ENCODE peak calls at places on chromosomes 2 and 18, in five cellular contexts. F, O, N, S and D are unnamed samples. For H3K4me1, the result is how much of the 10 kb centered on the place peaks cover.

GRCh38 chr2:177553176-177553909 is 160.8 kb downstream of the AGPS start:
- DNase-seq in F (no peak), O (no peak), N (no peak), S (no peak), D (no peak)

GRCh38 chr2:173496746-173497145 is 142.1 kb downstream of the CDCA7 start:
- DNase-seq in F (no peak), O (no peak), N (no peak), S (no peak), D (no peak)

GRCh38 chr2:191571163-191571769 is 106.7 kb upstream of the NABP1 start:
- DNase-seq in F (no peak), O (no peak), N (peak), S (no peak), D (no peak)

GRCh38 chr2:70935468-70936164 is at the start of gene ATP6V1B1:
- DNase-seq in F (no peak), O (no peak), N (peak), S (peak), D (no peak)

GRCh38 chr18:3604626-3605408 is 154.8 kb downstream of the TGIF1 start:
- DNase-seq in F (no peak), O (no peak), N (peak), S (no peak), D (no peak)

GRCh38 chr18:67845035-67845434 is 328.5 kb upstream of the DSEL start:
- DNase-seq in F (no peak), O (no peak), N (no peak), S (no peak), D (no peak)

GRCh38 chr2:42794271-42795046 is 2.1 kb upstream of the HAAO start:
- DNase-seq in F (peak), O (peak), N (peak), S (peak), D (no peak)

GRCh38 chr2:124542932-124543640 is 518.0 kb downstream of the CNTNAP5 start:
- DNase-seq in F (no peak), O (no peak), N (no peak), S (no peak), D (no peak)

GRCh38 chr2:33058716-33059451 is 112.1 kb downstream of the LTBP1 start:
- DNase-seq in F (no peak), O (no peak), N (no peak), S (no peak), D (no peak)

GRCh38 chr2:171798156-171798815 is 95.8 kb downstream of the SLC25A12 start:
- DNase-seq in F (no peak), O (no peak), N (peak), S (no peak), D (no peak)

GRCh38 chr2:3154694-3155093 is 222.9 kb downstream of the EIPR1 start:
- DNase-seq in F (no peak), O (no peak), N (no peak), S (no peak), D (no peak)

GRCh38 chr18:12768622-12769021 is 65.8 kb downstream of the PSMG2 start:
- DNase-seq in F (no peak), O (no peak), N (no peak), S (no peak), D (no peak)

GRCh38 chr2:102664439-102665042 is 45.2 kb downstream of the SLC9A2 start:
- DNase-seq in F (no peak), O (no peak), N (no peak), S (no peak), D (no peak)

GRCh38 chr2:240431663-240432424 is 3.6 kb upstream of the GPC1 start:
- DNase-seq in F (no peak), O (peak), N (no peak), S (peak), D (no peak)

GRCh38 chr2:237863659-237864029 is 4.2 kb downstream of the RAMP1 start:
- DNase-seq in F (peak), O (peak), N (no peak), S (no peak), D (no peak)
- H3K4me1 ChIP-seq in F (half or more), O (under half), N (under half), S (under half), D (under half)

GRCh38 chr2:167859676-167860075 is 387.7 kb downstream of the STK39 start:
- DNase-seq in F (no peak), O (no peak), N (no peak), S (no peak), D (no peak)
- H3K27ac ChIP-seq in F (no peak), O (no peak), N (no peak), S (no peak), D (no peak)

GRCh38 chr2:41698787-41699422 is 348.9 kb upstream of the PKDCC start:
- DNase-seq in F (peak), O (no peak), N (peak), S (peak), D (no peak)
- H3K4me3 ChIP-seq in F (no peak), O (no peak), N (no peak), S (no peak), D (no peak)

DNA sequence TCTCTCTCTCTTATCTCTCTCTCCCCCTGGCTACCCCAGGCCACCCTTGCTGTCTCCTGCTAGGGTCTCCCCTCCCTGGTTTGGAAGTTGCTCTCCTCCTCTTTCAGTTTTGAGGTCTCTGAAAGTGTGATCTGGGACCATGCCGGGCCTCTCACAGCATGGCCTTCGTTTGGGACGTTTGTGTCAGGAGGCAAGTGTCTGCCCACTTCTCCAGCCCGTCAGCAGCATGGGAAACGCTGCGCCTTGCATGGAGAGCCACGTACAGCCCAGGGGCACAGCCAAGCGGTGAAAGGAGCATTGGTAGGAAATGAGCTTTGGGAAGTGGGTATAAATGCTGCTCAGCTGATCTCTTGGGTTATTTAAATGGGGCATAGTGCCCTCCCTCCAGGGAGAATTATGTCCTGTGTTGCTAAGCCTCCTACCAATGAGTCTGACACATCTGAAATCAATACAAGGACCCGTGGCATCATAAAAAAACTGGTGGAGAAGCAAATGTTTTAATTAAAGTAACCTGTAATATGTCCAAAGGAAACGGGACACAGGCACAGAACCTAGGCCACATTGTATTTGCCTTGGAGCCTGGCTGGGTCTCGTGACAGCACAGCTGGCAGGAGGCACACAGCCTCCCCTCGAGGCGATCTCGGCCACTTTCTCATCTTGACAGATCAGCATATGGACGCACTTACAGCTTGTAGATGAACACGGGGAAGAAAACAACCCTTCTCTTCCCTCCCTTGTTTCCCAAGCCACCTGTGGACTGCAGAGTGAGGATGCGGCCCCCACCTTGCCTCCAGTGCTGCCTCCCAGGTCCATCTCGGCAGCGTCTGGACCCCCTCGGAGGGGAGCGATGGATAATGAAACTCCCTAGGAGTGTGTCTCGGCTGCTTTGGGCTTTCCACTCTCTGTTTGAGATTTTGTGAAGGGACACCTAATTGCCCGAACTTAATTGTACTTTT is 72.7 kb downstream of the SH3RF3 start:
- DNase-seq in F (no peak), O (no peak), N (no peak), S (peak), D (no peak)
- H3K4me1 ChIP-seq in F (under half), O (under half), N (under half), S (under half), D (under half)

DNA sequence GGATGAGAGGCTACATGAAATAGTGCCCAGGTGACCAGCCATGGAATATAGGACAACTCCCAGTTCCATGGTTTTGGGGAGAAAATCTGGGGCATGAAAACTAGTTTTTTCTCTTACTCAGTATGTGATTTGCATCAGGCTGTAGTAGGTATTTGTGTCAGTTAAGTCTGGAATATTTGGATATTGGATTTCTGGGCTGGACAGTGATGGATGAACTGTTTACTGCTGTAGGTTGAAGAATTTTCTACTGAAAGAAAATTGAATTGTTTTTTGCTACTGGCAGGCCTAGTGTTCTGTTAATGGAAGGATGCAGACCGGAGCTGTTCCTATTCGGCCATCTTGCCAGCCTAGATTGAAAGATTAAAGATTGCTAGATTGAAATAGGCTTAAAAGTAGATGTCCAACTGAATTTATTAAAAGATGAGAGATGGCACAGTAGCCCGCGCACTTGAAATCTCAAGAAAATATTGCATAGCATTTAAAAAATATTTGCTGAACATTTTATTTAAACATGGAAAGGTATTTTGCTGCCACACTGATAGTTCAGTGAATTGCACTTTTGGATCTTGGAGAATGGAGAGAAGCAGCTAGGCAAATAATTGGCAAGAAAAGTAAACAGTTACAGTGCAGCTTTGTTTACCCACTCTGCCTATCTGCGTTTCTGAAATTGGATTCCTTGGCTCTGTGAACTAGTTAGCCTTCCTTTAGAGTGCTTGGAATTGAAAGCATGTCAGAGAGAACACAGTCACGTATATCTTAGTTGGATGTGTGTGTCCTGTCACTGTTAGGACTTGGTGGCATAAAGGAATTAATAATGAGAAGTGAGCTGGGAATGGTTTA is 54.1 kb downstream of the EPB41L5 start:
- DNase-seq in F (no peak), O (no peak), N (no peak), S (no peak), D (no peak)
- H3K27ac ChIP-seq in F (peak), O (peak), N (no peak), S (no peak), D (no peak)

GRCh38 chr2:225735844-225736243 is 336.3 kb downstream of the NYAP2 start:
- DNase-seq in F (no peak), O (no peak), N (no peak), S (no peak), D (no peak)
- H3K4me3 ChIP-seq in F (no peak), O (no peak), N (no peak), S (no peak), D (no peak)

GRCh38 chr2:16656784-16657391 is 8.7 kb downstream of the CYRIA start:
- DNase-seq in F (peak), O (no peak), N (no peak), S (peak), D (no peak)

GRCh38 chr2:16654775-16655456 is 10.7 kb downstream of the CYRIA start:
- DNase-seq in F (no peak), O (no peak), N (no peak), S (peak), D (no peak)

GRCh38 chr2:16655457-16655837 is 10.2 kb downstream of the CYRIA start:
- DNase-seq in F (peak), O (no peak), N (no peak), S (peak), D (no peak)

GRCh38 chr2:16658082-16658481 is 7.6 kb downstream of the CYRIA start:
- DNase-seq in F (no peak), O (no peak), N (no peak), S (no peak), D (no peak)

GRCh38 chr2:16656087-16656486 is 9.5 kb downstream of the CYRIA start:
- DNase-seq in F (no peak), O (no peak), N (peak), S (peak), D (no peak)
- H3K4me1 ChIP-seq in F (half or more), O (under half), N (under half), S (under half), D (under half)

DNA sequence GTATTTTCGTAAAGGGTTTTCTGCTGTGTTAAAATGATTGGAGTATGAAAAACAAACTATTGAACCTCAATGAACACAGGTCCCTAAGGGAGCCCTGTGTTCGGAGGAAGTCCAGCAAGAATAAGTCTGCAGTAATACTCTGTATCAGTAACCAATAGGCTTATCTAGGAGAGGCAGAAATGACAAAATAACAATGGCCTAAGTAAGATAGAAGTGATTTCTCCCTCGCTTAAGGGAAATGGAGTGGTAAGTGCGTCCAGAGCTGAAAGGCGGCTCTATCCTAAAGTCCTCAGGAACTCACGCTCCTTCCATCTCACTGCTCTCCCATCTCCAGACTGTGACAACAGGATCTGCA is 29.3 kb upstream of the MFSD6 start:
- DNase-seq in F (no peak), O (no peak), N (no peak), S (no peak), D (no peak)
- H3K27ac ChIP-seq in F (no peak), O (no peak), N (no peak), S (no peak), D (no peak)